ENCODE peak calls at places on chromosome X, in seven cellular contexts. One of them, this sample, is unnamed.

GRCh38 chrX:3360881-3361280 is 14.4 kb upstream of the MXRA5 start:
- DNase-seq in breast epithelium: no peak
- DNase-seq in RWPE1: no peak
- DNase-seq in HFF-Myc: no peak
- DNase-seq in sigmoid colon: no peak
- DNase-seq in endothelial cell: no peak
- DNase-seq in AG09319: no peak
- DNase-seq in this sample: no peak

GRCh38 chrX:153814591-153815315 is 15.6 kb downstream of the PDZD4 start:
- DNase-seq in endothelial cell: no peak
- DNase-seq in breast epithelium: no peak
- DNase-seq in RWPE1: no peak
- DNase-seq in AG09319: no peak
- DNase-seq in sigmoid colon: no peak
- DNase-seq in HFF-Myc: no peak
- DNase-seq in this sample: no peak

GRCh38 chrX:154096140-154097002 is 1.1 kb downstream of the MECP2 start:
- DNase-seq in endothelial cell: peak
- DNase-seq in AG09319: no peak
- DNase-seq in HFF-Myc: no peak
- DNase-seq in RWPE1: no peak
- DNase-seq in breast epithelium: no peak
- DNase-seq in sigmoid colon: no peak
- DNase-seq in this sample: no peak

GRCh38 chrX:136251042-136251991 is at the start of gene MAP7D3:
- DNase-seq in breast epithelium: peak
- DNase-seq in AG09319: no peak
- DNase-seq in sigmoid colon: peak
- DNase-seq in endothelial cell: peak
- DNase-seq in HFF-Myc: no peak
- DNase-seq in RWPE1: peak
- DNase-seq in this sample: no peak

GRCh38 chrX:34521563-34521962 is 135.5 kb downstream of the TMEM47 start:
- DNase-seq in sigmoid colon: no peak
- DNase-seq in breast epithelium: no peak
- DNase-seq in endothelial cell: no peak
- DNase-seq in AG09319: no peak
- DNase-seq in HFF-Myc: no peak
- DNase-seq in RWPE1: peak
- DNase-seq in this sample: no peak

GRCh38 chrX:24025741-24026402 is 1.1 kb downstream of the KLHL15 start:
- DNase-seq in sigmoid colon: peak
- DNase-seq in HFF-Myc: no peak
- DNase-seq in breast epithelium: peak
- DNase-seq in endothelial cell: no peak
- DNase-seq in AG09319: peak
- DNase-seq in RWPE1: peak
- DNase-seq in this sample: no peak

GRCh38 chrX:105461013-105461412 is 240.5 kb upstream of the TEX13A start:
- DNase-seq in RWPE1: no peak
- DNase-seq in endothelial cell: no peak
- DNase-seq in sigmoid colon: no peak
- DNase-seq in HFF-Myc: no peak
- DNase-seq in breast epithelium: no peak
- DNase-seq in AG09319: no peak
- DNase-seq in this sample: no peak

GRCh38 chrX:120653000-120653399 is 23.1 kb upstream of the C1GALT1C1 start:
- DNase-seq in breast epithelium: no peak
- DNase-seq in endothelial cell: no peak
- DNase-seq in AG09319: no peak
- DNase-seq in HFF-Myc: no peak
- DNase-seq in sigmoid colon: no peak
- DNase-seq in RWPE1: no peak
- DNase-seq in this sample: no peak

GRCh38 chrX:20514358-20514757 is 247.6 kb upstream of the RPS6KA3 start:
- DNase-seq in HFF-Myc: peak
- DNase-seq in breast epithelium: no peak
- DNase-seq in AG09319: no peak
- DNase-seq in endothelial cell: no peak
- DNase-seq in RWPE1: peak
- DNase-seq in sigmoid colon: no peak
- DNase-seq in this sample: no peak

GRCh38 chrX:19698125-19698524 is 182.8 kb upstream of the MAP3K15 start:
- DNase-seq in HFF-Myc: no peak
- DNase-seq in sigmoid colon: no peak
- DNase-seq in RWPE1: no peak
- DNase-seq in endothelial cell: no peak
- DNase-seq in breast epithelium: no peak
- DNase-seq in AG09319: no peak
- DNase-seq in this sample: no peak

GRCh38 chrX:137695405-137695804 is 129.5 kb downstream of the ZIC3 start:
- DNase-seq in endothelial cell: no peak
- DNase-seq in breast epithelium: no peak
- DNase-seq in AG09319: no peak
- DNase-seq in HFF-Myc: no peak
- DNase-seq in RWPE1: no peak
- DNase-seq in sigmoid colon: no peak
- DNase-seq in this sample: no peak

GRCh38 chrX:39165773-39166172 is 364.5 kb downstream of the MID1IP1 start:
- DNase-seq in sigmoid colon: no peak
- DNase-seq in RWPE1: no peak
- DNase-seq in breast epithelium: no peak
- DNase-seq in AG09319: no peak
- DNase-seq in endothelial cell: no peak
- DNase-seq in HFF-Myc: no peak
- DNase-seq in this sample: no peak

GRCh38 chrX:17812763-17813162 is 48.3 kb downstream of the RAI2 start:
- DNase-seq in endothelial cell: peak
- DNase-seq in sigmoid colon: no peak
- DNase-seq in RWPE1: no peak
- DNase-seq in breast epithelium: no peak
- DNase-seq in HFF-Myc: no peak
- DNase-seq in AG09319: no peak
- DNase-seq in this sample: no peak

GRCh38 chrX:23554304-23554703 is 113.0 kb upstream of the PRDX4 start:
- DNase-seq in AG09319: peak
- DNase-seq in HFF-Myc: peak
- DNase-seq in sigmoid colon: no peak
- DNase-seq in endothelial cell: no peak
- DNase-seq in RWPE1: peak
- DNase-seq in breast epithelium: no peak
- DNase-seq in this sample: no peak

GRCh38 chrX:63330681-63331080 is 20.5 kb downstream of the SPIN4 start:
- DNase-seq in AG09319: no peak
- DNase-seq in endothelial cell: no peak
- DNase-seq in HFF-Myc: no peak
- DNase-seq in breast epithelium: no peak
- DNase-seq in RWPE1: peak
- DNase-seq in sigmoid colon: no peak
- DNase-seq in this sample: no peak

GRCh38 chrX:101263766-101264165 is 27.4 kb downstream of the TAF7L start:
- DNase-seq in breast epithelium: no peak
- DNase-seq in RWPE1: no peak
- DNase-seq in sigmoid colon: no peak
- DNase-seq in HFF-Myc: no peak
- DNase-seq in AG09319: no peak
- DNase-seq in endothelial cell: no peak
- DNase-seq in this sample: no peak

GRCh38 chrX:97401154-97401553 is 517.4 kb downstream of the RPA4 start:
- DNase-seq in sigmoid colon: no peak
- DNase-seq in AG09319: no peak
- DNase-seq in HFF-Myc: no peak
- DNase-seq in RWPE1: no peak
- DNase-seq in endothelial cell: no peak
- DNase-seq in breast epithelium: no peak
- DNase-seq in this sample: no peak

GRCh38 chrX:150165776-150166610 is 197.1 kb upstream of the MAMLD1 start:
- DNase-seq in sigmoid colon: no peak
- DNase-seq in AG09319: no peak
- DNase-seq in endothelial cell: no peak
- DNase-seq in HFF-Myc: no peak
- DNase-seq in breast epithelium: no peak
- DNase-seq in RWPE1: no peak
- DNase-seq in this sample: no peak

GRCh38 chrX:25028726-25029125 is 13.0 kb upstream of the ARX start:
- DNase-seq in AG09319: no peak
- DNase-seq in sigmoid colon: no peak
- DNase-seq in breast epithelium: no peak
- DNase-seq in HFF-Myc: no peak
- DNase-seq in endothelial cell: no peak
- DNase-seq in RWPE1: peak
- DNase-seq in this sample: no peak

GRCh38 chrX:2901367-2902036 is 27.6 kb downstream of the ARSD start:
- DNase-seq in breast epithelium: no peak
- DNase-seq in AG09319: no peak
- DNase-seq in HFF-Myc: no peak
- DNase-seq in RWPE1: no peak
- DNase-seq in endothelial cell: no peak
- DNase-seq in sigmoid colon: no peak
- DNase-seq in this sample: no peak

DNA sequence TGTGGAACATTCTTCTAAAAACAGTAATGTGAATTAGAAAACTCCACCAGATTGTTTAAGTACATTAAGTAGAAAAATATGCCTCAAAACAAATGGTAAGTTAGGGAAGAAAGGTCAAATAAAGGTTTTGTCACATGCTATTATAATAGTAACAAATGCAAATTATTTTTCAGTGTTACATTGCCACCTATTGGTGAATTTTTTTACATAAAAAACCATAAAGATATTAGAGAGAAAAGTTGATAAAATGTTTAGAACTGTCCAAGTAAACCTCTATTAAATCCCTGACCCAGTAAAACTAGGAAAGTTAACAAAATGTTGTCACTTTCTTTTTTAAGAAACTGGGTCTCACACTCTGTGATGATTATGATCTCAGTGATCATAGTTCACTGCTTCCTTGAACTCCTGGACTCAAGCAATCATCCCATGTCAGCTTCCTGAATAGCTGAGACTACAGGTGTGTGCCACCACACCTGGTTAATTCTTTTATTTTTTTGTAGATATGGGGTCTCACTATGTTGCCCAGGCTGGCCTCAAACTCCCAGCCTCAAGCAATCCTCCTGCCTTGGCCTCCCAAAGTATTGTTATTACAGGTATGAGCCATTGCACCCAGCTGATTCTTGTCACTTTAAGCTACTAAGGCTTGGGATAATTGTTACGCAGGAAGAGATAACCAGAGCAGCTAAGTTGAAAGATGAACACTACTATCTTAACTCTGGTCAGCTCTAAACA is 157.6 kb downstream of the ATRX start:
- DNase-seq in HFF-Myc: no peak
- DNase-seq in AG09319: no peak
- DNase-seq in RWPE1: no peak
- DNase-seq in breast epithelium: no peak
- DNase-seq in endothelial cell: no peak
- DNase-seq in sigmoid colon: no peak
- DNase-seq in this sample: no peak
- TF ChIP-seq CTCF in HFF-Myc: no peak
- TF ChIP-seq CTCF in AG09319: no peak
- TF ChIP-seq CTCF in RWPE1: no peak
- TF ChIP-seq CTCF in breast epithelium: no peak
- TF ChIP-seq CTCF in endothelial cell: no peak
- TF ChIP-seq CTCF in sigmoid colon: no peak
- TF ChIP-seq CTCF in this sample: no peak

DNA sequence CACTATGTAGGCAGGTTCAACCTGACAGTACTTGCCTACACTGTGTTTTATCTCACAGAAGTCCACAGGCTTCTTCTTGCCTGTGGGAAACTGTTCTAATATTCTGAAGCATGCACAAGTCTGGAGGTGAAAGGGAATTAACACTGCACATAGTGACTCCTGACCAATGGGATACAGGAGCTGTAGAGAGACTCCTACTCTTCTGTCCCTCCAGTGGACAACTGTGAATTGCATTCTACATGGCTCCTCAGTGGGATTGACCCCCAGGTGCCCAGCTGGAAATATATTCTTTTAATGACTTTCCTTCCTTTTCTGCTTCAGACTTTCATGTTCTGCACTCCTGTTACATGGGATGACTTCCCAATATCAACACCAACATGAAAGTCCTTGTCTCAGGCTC is 8.2 kb upstream of the YIPF6 start:
- DNase-seq in AG09319: no peak
- DNase-seq in HFF-Myc: no peak
- DNase-seq in breast epithelium: no peak
- DNase-seq in RWPE1: peak
- DNase-seq in sigmoid colon: no peak
- DNase-seq in endothelial cell: peak
- DNase-seq in this sample: no peak
- TF ChIP-seq CTCF in AG09319: peak
- TF ChIP-seq CTCF in HFF-Myc: peak
- TF ChIP-seq CTCF in breast epithelium: peak
- TF ChIP-seq CTCF in RWPE1: peak
- TF ChIP-seq CTCF in sigmoid colon: peak
- TF ChIP-seq CTCF in endothelial cell: peak
- TF ChIP-seq CTCF in this sample: no peak

GRCh38 chrX:108199041-108199440 is 107.5 kb downstream of the ATG4A start:
- DNase-seq in RWPE1: no peak
- DNase-seq in breast epithelium: no peak
- DNase-seq in AG09319: no peak
- DNase-seq in endothelial cell: no peak
- DNase-seq in HFF-Myc: no peak
- DNase-seq in sigmoid colon: no peak
- DNase-seq in this sample: no peak

GRCh38 chrX:108198420-108198819 is 106.8 kb downstream of the ATG4A start:
- DNase-seq in endothelial cell: no peak
- DNase-seq in AG09319: no peak
- DNase-seq in breast epithelium: no peak
- DNase-seq in HFF-Myc: no peak
- DNase-seq in RWPE1: no peak
- DNase-seq in sigmoid colon: no peak
- DNase-seq in this sample: no peak

GRCh38 chrX:108203540-108203939 is 112.0 kb downstream of the ATG4A start:
- DNase-seq in HFF-Myc: no peak
- DNase-seq in RWPE1: no peak
- DNase-seq in endothelial cell: no peak
- DNase-seq in AG09319: no peak
- DNase-seq in sigmoid colon: no peak
- DNase-seq in breast epithelium: no peak
- DNase-seq in this sample: no peak

DNA sequence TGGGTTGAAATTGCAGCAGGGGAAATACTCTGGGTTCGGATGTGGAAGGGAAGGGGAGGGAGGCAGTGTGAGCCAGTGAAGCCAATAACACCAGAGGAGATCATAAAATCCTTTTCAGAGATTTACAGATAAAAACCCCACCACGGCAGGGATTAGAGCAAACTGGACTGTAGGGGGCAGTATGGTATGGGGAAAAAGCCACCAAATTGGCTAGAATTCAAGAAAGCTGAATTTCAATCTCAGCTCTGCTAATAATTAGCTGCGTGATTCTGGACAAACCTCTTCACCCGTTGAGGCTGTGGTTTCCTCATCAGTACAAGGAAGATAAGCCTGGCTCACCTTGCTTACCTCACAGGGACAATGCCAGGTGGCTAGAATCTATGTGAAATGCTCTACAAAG is 108.1 kb downstream of the ATG4A start:
- DNase-seq in RWPE1: peak
- DNase-seq in sigmoid colon: no peak
- DNase-seq in endothelial cell: peak
- DNase-seq in AG09319: no peak
- DNase-seq in breast epithelium: no peak
- DNase-seq in HFF-Myc: no peak
- DNase-seq in this sample: no peak
- TF ChIP-seq CTCF in RWPE1: peak
- TF ChIP-seq CTCF in sigmoid colon: no peak
- TF ChIP-seq CTCF in endothelial cell: peak
- TF ChIP-seq CTCF in AG09319: peak
- TF ChIP-seq CTCF in breast epithelium: peak
- TF ChIP-seq CTCF in HFF-Myc: peak
- TF ChIP-seq CTCF in this sample: no peak

GRCh38 chrX:22278375-22278774 is 5.7 kb downstream of the CBLL2 start:
- DNase-seq in endothelial cell: no peak
- DNase-seq in sigmoid colon: no peak
- DNase-seq in breast epithelium: no peak
- DNase-seq in AG09319: no peak
- DNase-seq in RWPE1: no peak
- DNase-seq in HFF-Myc: no peak
- DNase-seq in this sample: no peak
- TF ChIP-seq CTCF in endothelial cell: no peak
- TF ChIP-seq CTCF in sigmoid colon: no peak
- TF ChIP-seq CTCF in breast epithelium: no peak
- TF ChIP-seq CTCF in AG09319: no peak
- TF ChIP-seq CTCF in RWPE1: no peak
- TF ChIP-seq CTCF in HFF-Myc: peak
- TF ChIP-seq CTCF in this sample: no peak

This sample was measured in omental fat pad.